ENCODE peak calls at places on chromosomes 3 and 15, in seven cellular contexts. E is cerebellar cortex, P is midbrain, S is astrocyte of the spinal cord, O is MM.1S, U is uterus, V is Ammon's horn. F is an unnamed sample.

GRCh38 chr3:52645549-52645948 is 40.2 kb downstream of the PBRM1 start:
- DNase-seq in S (no peak), V (no peak), E (no peak), U (no peak), O (no peak), P (no peak), F (no peak)

GRCh38 chr3:48023377-48023776 is 7.2 kb upstream of the MAP4 start:
- DNase-seq in E (no peak), S (peak; percentile 32), P (no peak), V (no peak), O (no peak), U (no peak), F (no peak)

GRCh38 chr3:18766971-18767370 is 341.8 kb upstream of the SATB1 start:
- DNase-seq in S (no peak), E (no peak), P (no peak), O (no peak), U (no peak), V (no peak), F (no peak)

GRCh38 chr3:71581451-71581980 is 2.0 kb downstream of the FOXP1 start:
- DNase-seq in P (peak; percentile 59), E (no peak), S (peak; percentile 29), V (peak; percentile 46), U (peak; percentile 41), O (no peak), F (no peak)

GRCh38 chr15:78449220-78449999 is 11.4 kb downstream of the IREB2 start:
- DNase-seq in S (no peak), U (no peak), P (no peak), V (no peak), E (no peak), O (no peak), F (no peak)

GRCh38 chr3:107633327-107634141 is 110.8 kb downstream of the BBX start:
- DNase-seq in U (no peak), P (no peak), E (no peak), S (no peak), O (peak; percentile 63), V (no peak), F (no peak)

GRCh38 chr15:42139596-42139995 is 16.8 kb downstream of the PLA2G4F start:
- DNase-seq in P (no peak), S (no peak), U (no peak), E (no peak), O (no peak), V (no peak), F (no peak)

GRCh38 chr3:53255360-53255774 is 455 bp downstream of the TKT start:
- DNase-seq in E (no peak), P (peak; percentile 57), V (peak; percentile 55), O (peak; percentile 48), S (no peak), U (no peak), F (no peak)

GRCh38 chr3:187567026-187567425 is 103.2 kb downstream of the SST start:
- DNase-seq in S (peak; percentile 9), O (no peak), P (no peak), E (no peak), U (no peak), V (no peak), F (peak; percentile 52)

GRCh38 chr3:108289159-108289558 is 7.2 kb upstream of the HHLA2 start:
- DNase-seq in S (no peak), V (no peak), E (no peak), O (no peak), U (no peak), P (no peak), F (no peak)

GRCh38 chr3:183895296-183895695 is 10.6 kb upstream of the PARL start:
- DNase-seq in U (no peak), E (peak; percentile 62), S (peak; percentile 61), O (peak; percentile 74), V (peak; percentile 48), P (peak; percentile 37), F (peak; percentile 55)

GRCh38 chr3:101836160-101836559 is 13.2 kb upstream of the NFKBIZ start:
- DNase-seq in E (no peak), P (no peak), U (no peak), O (no peak), S (no peak), V (no peak), F (no peak)

GRCh38 chr3:46930176-46930944 is 46.2 kb downstream of the CCDC12 start:
- DNase-seq in V (no peak), E (peak; percentile 40), P (no peak), S (peak; percentile 10), O (no peak), U (no peak), F (no peak)

GRCh38 chr15:63801171-63801570 is 32.6 kb downstream of the HERC1 start:
- DNase-seq in U (no peak), V (no peak), E (no peak), S (no peak), O (no peak), P (no peak), F (no peak)

GRCh38 chr3:43696881-43697280 is 6.1 kb downstream of the ABHD5 start:
- DNase-seq in E (no peak), P (no peak), S (no peak), O (no peak), U (no peak), V (no peak), F (no peak)

GRCh38 chr3:156732715-156733114 is 58.3 kb downstream of the TIPARP start:
- DNase-seq in P (no peak), E (no peak), O (no peak), U (no peak), V (no peak), S (no peak), F (no peak)

GRCh38 chr3:123352134-123352554 is 96.7 kb downstream of the ADCY5 start:
- DNase-seq in U (no peak), E (no peak), V (no peak), S (no peak), P (no peak), O (no peak), F (peak; percentile 41)

GRCh38 chr3:19920401-19921075 is 13.5 kb downstream of the EFHB start:
- DNase-seq in S (no peak), P (no peak), V (no peak), O (no peak), E (no peak), U (no peak), F (no peak)

GRCh38 chr3:41033956-41034519 is 165.3 kb upstream of the CTNNB1 start:
- DNase-seq in V (no peak), P (no peak), U (no peak), O (no peak), S (no peak), E (no peak), F (no peak)

GRCh38 chr15:69156726-69157381 is 3.6 kb upstream of the GLCE start:
- DNase-seq in V (peak; percentile 49), P (peak; percentile 29), U (no peak), E (peak; percentile 99), S (no peak), O (no peak), F (no peak)

GRCh38 chr3:145266368-145266767 is 894.6 kb downstream of the PLOD2 start:
- DNase-seq in U (no peak), P (no peak), V (no peak), S (no peak), E (no peak), O (no peak), F (no peak)

GRCh38 chr3:94256888-94257813 is 194.3 kb downstream of the NSUN3 start:
- DNase-seq in U (no peak), V (no peak), S (no peak), E (no peak), P (no peak), O (no peak), F (no peak)

GRCh38 chr3:49699281-49699723 is 9.9 kb downstream of the RNF123 start:
- DNase-seq in V (no peak), S (no peak), O (no peak), P (no peak), U (no peak), E (no peak), F (peak; percentile 22)

GRCh38 chr3:101936419-101937331 is 87.4 kb downstream of the NFKBIZ start:
- DNase-seq in E (no peak), V (no peak), S (peak; percentile 94), P (no peak), U (no peak), O (peak; percentile 90), F (peak; percentile 83)